ENCODE peak calls at places on chromosomes 7 and 10, in five cellular contexts. A is cardiac fibroblast, D is GM23248, H is HTR-8/SVneo, O is naive B cell. E is an unnamed sample.

GRCh38 chr10:100370561-100370975 is 23.5 kb downstream of the SCD start:
- DNase-seq in A (no peak), D (peak), H (no peak), O (peak), E (no peak)

GRCh38 chr7:44631458-44632115 is 25.2 kb downstream of the OGDH start:
- DNase-seq in A (peak), D (no peak), H (no peak), O (no peak), E (no peak)

GRCh38 chr10:22805304-22805703 is 90.9 kb upstream of the PIP4K2A start:
- DNase-seq in A (peak), D (peak), H (no peak), O (no peak), E (peak)

GRCh38 chr10:117942261-117942660 is 104.5 kb downstream of the RAB11FIP2 start:
- DNase-seq in A (no peak), D (no peak), H (no peak), O (no peak), E (no peak)

GRCh38 chr7:54783952-54784351 is 24.9 kb upstream of the SEC61G start:
- DNase-seq in A (no peak), D (no peak), H (no peak), O (no peak), E (no peak)

GRCh38 chr7:82343716-82344115 is 99.9 kb downstream of the CACNA2D1 start:
- DNase-seq in A (no peak), D (no peak), H (no peak), O (no peak), E (no peak)

GRCh38 chr10:77801474-77802238 is 124.9 kb downstream of the DLG5 start:
- DNase-seq in A (peak), D (peak), H (no peak), O (no peak), E (no peak)

GRCh38 chr7:80263321-80263720 is 128.7 kb downstream of the GNAI1 start:
- DNase-seq in A (peak), D (peak), H (no peak), O (no peak), E (no peak)

GRCh38 chr7:101099969-101100781 is 14.9 kb downstream of the TRIM56 start:
- DNase-seq in A (peak), D (peak), H (peak), O (no peak), E (peak)

GRCh38 chr7:92035576-92035975 is 94.9 kb downstream of the AKAP9 start:
- DNase-seq in A (no peak), D (no peak), H (no peak), O (no peak), E (no peak)

GRCh38 chr7:87223666-87224065 is 4.1 kb upstream of the TMEM243 start:
- DNase-seq in A (no peak), D (peak), H (no peak), O (no peak), E (no peak)

GRCh38 chr7:130961128-130961601 is 227.2 kb upstream of the KLF14 start:
- DNase-seq in A (peak), D (peak), H (peak), O (peak), E (no peak)

GRCh38 chr7:137940656-137941518 is 61.0 kb downstream of the CREB3L2 start:
- DNase-seq in A (peak), D (no peak), H (no peak), O (no peak), E (no peak)

GRCh38 chr7:157495594-157495993 is 158.8 kb downstream of the DNAJB6 start:
- DNase-seq in A (no peak), D (no peak), H (no peak), O (no peak), E (no peak)

GRCh38 chr7:54292171-54292925 is 249.8 kb upstream of the VSTM2A start:
- DNase-seq in A (no peak), D (no peak), H (no peak), O (no peak), E (no peak)

GRCh38 chr10:113953505-113954272 is 90.0 kb upstream of the ADRB1 start:
- DNase-seq in A (no peak), D (no peak), H (no peak), O (no peak), E (no peak)

GRCh38 chr10:54094321-54094720 is 706.7 kb downstream of the PCDH15 start:
- DNase-seq in A (no peak), D (no peak), H (no peak), O (no peak), E (no peak)

GRCh38 chr7:100801833-100802568 is 25.3 kb downstream of the EPHB4 start:
- DNase-seq in A (peak), D (peak), H (peak), O (no peak), E (peak)

E was measured in HFF-Myc.